ENCODE peak calls at places on chromosome 1, in six cellular contexts. F is IMR-90, V is adrenal gland, P is astrocyte of the cerebellum, T is AG09309, G is LNCaP clone FGC. S is an unnamed sample.
A peak's percentile ranks its signal among the peaks of the same experiment; 100 is the strongest.

GRCh38 chr1:200075522-200075921 is 48.0 kb downstream of the NR5A2 start:
- DNase-seq in F (no peak), V (no peak), P (no peak), T (no peak), G (no peak), S (no peak)

GRCh38 chr1:8345621-8346415 is 27.9 kb downstream of the SLC45A1 start:
- DNase-seq in F (no peak), V (no peak), P (no peak), T (no peak), G (no peak), S (no peak)

GRCh38 chr1:202697038-202697437 is 13.2 kb downstream of the SYT2 start:
- DNase-seq in F (no peak), V (no peak), P (no peak), T (no peak), G (no peak), S (no peak)

GRCh38 chr1:7585216-7585907 is 185.7 kb upstream of the VAMP3 start:
- DNase-seq in F (no peak), V (no peak), P (no peak), T (no peak), G (no peak), S (no peak)

GRCh38 chr1:161706483-161707347 is at the start of gene FCRLA:
- DNase-seq in F (peak; percentile 97), V (no peak), P (peak; percentile 60), T (peak; percentile 90), G (no peak), S (peak; percentile 81)

GRCh38 chr1:115193429-115193828 is 104.1 kb upstream of the TSPAN2 start:
- DNase-seq in F (no peak), V (no peak), P (no peak), T (no peak), G (no peak), S (no peak)

GRCh38 chr1:184143449-184143848 is 91.9 kb downstream of the TSEN15 start:
- DNase-seq in F (peak; percentile 33), V (no peak), P (no peak), T (no peak), G (no peak), S (no peak)

GRCh38 chr1:112359961-112360767 is 35.9 kb upstream of the CTTNBP2NL start:
- DNase-seq in F (peak; percentile 71), V (peak; percentile 54), P (no peak), T (peak; percentile 67), G (no peak), S (peak; percentile 79)

GRCh38 chr1:30697571-30697970 is 25.8 kb downstream of the MATN1 start:
- DNase-seq in F (no peak), V (no peak), P (no peak), T (no peak), G (no peak), S (no peak)

GRCh38 chr1:45326627-45327591 is at the start of gene HPDL:
- DNase-seq in F (peak; percentile 27), V (peak; percentile 69), P (no peak), T (no peak), G (no peak), S (no peak)

GRCh38 chr1:231691618-231692259 is 65.1 kb downstream of the DISC1 start:
- DNase-seq in F (peak; percentile 47), V (peak; percentile 47), P (no peak), T (no peak), G (no peak), S (no peak)

GRCh38 chr1:59039551-59039950 is 255.7 kb upstream of the JUN start:
- DNase-seq in F (no peak), V (no peak), P (no peak), T (no peak), G (no peak), S (no peak)

DNA sequence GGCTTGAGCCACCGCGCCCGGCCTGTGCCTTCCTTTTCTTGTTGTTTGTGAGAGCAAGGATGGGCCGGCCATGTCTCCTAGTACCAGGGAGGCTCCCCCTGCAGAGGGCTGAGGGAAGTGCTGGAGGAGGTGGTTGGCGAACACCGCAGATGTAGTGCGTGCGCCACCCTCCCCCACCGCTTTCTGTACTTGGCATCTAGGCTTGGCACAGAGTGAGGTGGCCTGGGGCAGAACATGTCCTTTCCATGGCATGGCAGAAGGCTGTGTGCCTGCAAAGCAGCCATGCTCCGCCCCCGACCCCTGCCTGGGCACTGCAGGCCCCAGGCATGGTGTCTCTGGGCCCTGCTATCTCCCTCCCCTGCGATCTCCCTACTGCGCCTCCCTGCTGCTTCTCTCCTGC is 30.7 kb downstream of the ALPL start:
- DNase-seq in F (no peak), V (peak; percentile 93), P (no peak), T (no peak), G (no peak), S (no peak)
- TF ChIP-seq CTCF in F (peak; percentile 30), V (peak; percentile 36), P (peak; percentile 54), T (peak; percentile 41), G (no peak), S (peak; percentile 48)

GRCh38 chr1:3139451-3139852 is 70.4 kb downstream of the PRDM16 start:
- DNase-seq in F (no peak), V (no peak), P (no peak), T (no peak), G (no peak), S (no peak)
- H3K4me3 ChIP-seq in F (no peak overlapping the region), V (no peak overlapping the region), P (no peak overlapping the region), T (no peak overlapping the region), G (no peak overlapping the region), S (no peak overlapping the region)

GRCh38 chr1:150429805-150430204 is 57.4 kb upstream of the TARS2 start:
- DNase-seq in F (peak; percentile 7), V (no peak), P (no peak), T (no peak), G (no peak), S (no peak)
- TF ChIP-seq CTCF in F (no peak), V (no peak), P (no peak), T (no peak), G (peak; percentile 19), S (no peak)

DNA sequence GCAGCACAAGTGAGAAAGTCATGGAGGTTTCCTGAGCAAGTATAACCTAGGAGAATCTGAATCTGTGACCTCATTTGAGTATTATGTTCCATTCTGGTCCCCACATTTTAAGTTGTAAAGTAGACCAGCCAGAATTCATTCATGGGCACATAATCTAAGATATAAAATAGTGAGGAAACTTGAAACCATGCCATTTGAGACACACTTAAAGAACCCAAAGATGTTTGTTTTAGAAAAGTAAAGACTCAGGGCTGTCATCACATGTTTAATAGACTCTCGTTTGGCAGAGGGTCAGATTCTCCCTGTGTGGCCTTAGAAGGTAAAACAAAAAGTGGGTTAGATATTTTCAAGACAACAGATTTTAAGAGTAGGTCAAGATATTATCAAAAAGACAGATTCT is 6.4 kb downstream of the SZT2 start:
- DNase-seq in F (no peak), V (no peak), P (no peak), T (no peak), G (peak; percentile 98), S (no peak)
- H3K4me3 ChIP-seq in F (no peak overlapping the region), V (no peak overlapping the region), P (no peak overlapping the region), T (no peak overlapping the region), G (no peak overlapping the region), S (no peak overlapping the region)

GRCh38 chr1:175278729-175279128 is 86.2 kb upstream of the KIAA0040 start:
- DNase-seq in F (no peak), V (no peak), P (no peak), T (no peak), G (no peak), S (no peak)
- TF ChIP-seq CTCF in F (no peak), V (no peak), P (no peak), T (no peak), G (no peak), S (no peak)

S was measured in AG04449.